ENCODE peak calls at places on chromosomes 12 and 14, in five cellular contexts. T is left ventricle myocardium superior, I is right atrium auricular region, Z is ACHN, S is GM12865. B is an unnamed sample.

GRCh38 chr12:25495336-25496097 is 57.6 kb downstream of the LMNTD1 start:
- DNase-seq in T (no peak), I (no peak), Z (peak; percentile 97), S (no peak), B (peak; percentile 96)

GRCh38 chr12:59733200-59733599 is 137.4 kb downstream of the SLC16A7 start:
- DNase-seq in T (peak; percentile 28), I (no peak), Z (no peak), S (no peak), B (no peak)

GRCh38 chr14:22976620-22977433 is 5.5 kb downstream of the AJUBA start:
- DNase-seq in T (no peak), I (no peak), Z (peak; percentile 42), S (no peak), B (peak; percentile 70)

GRCh38 chr12:118061876-118062791 is 1.2 kb upstream of the WSB2 start:
- DNase-seq in T (no peak), I (no peak), Z (peak; percentile 81), S (peak; percentile 57), B (no peak)

GRCh38 chr12:110126557-110126956 is 2.4 kb downstream of the IFT81 start:
- DNase-seq in T (no peak), I (no peak), Z (no peak), S (no peak), B (no peak)

GRCh38 chr12:124233041-124233836 is 61.7 kb upstream of the RFLNA start:
- DNase-seq in T (no peak), I (no peak), Z (peak; percentile 71), S (no peak), B (peak; percentile 87)

GRCh38 chr14:103177376-103177775 is 54.1 kb downstream of the TNFAIP2 start:
- DNase-seq in T (no peak), I (no peak), Z (no peak), S (no peak), B (no peak)

GRCh38 chr14:63689132-63689531 is 38.7 kb downstream of the SGPP1 start:
- DNase-seq in T (no peak), I (no peak), Z (no peak), S (no peak), B (no peak)

GRCh38 chr14:85250369-85250768 is 279.6 kb upstream of the FLRT2 start:
- DNase-seq in T (no peak), I (no peak), Z (no peak), S (no peak), B (no peak)

GRCh38 chr14:93219103-93219726 is 12.2 kb downstream of the UBR7 start:
- DNase-seq in T (no peak), I (no peak), Z (peak; percentile 65), S (peak; percentile 78), B (peak; percentile 28)

GRCh38 chr12:42140901-42141300 is 3.8 kb downstream of the GXYLT1 start:
- DNase-seq in T (no peak), I (no peak), Z (peak; percentile 67), S (no peak), B (peak; percentile 58)

GRCh38 chr12:116604883-116605641 is 45.9 kb downstream of the MAP1LC3B2 start:
- DNase-seq in T (no peak), I (no peak), Z (no peak), S (no peak), B (no peak)

GRCh38 chr12:34289431-34290190 is 267.3 kb downstream of the ALG10 start:
- DNase-seq in T (peak; percentile 3), I (no peak), Z (no peak), S (no peak), B (no peak)

B was measured in RCC 7860.